ENCODE peak calls at places on chromosomes 13 and 19, in four cellular contexts. B is stomach, W is HCT116, D is H1. A is an unnamed sample.
A peak's percentile ranks its signal among the peaks of the same experiment; 100 is the strongest.

GRCh38 chr19:30391554-30392551 is 19.7 kb downstream of the ZNF536 start:
- DNase-seq in B (no peak), W (no peak), D (peak; percentile 51), A (peak; percentile 70)

GRCh38 chr13:65112123-65113075 is 2117.7 kb downstream of the PCDH9 start:
- DNase-seq in B (no peak), W (no peak), D (no peak), A (no peak)

GRCh38 chr19:46209051-46209450 is 20.5 kb upstream of the IGFL1 start:
- DNase-seq in B (no peak), W (no peak), D (no peak), A (no peak)

GRCh38 chr13:95485045-95485517 is 67.4 kb upstream of the CLDN10 start:
- DNase-seq in B (no peak), W (no peak), D (no peak), A (no peak)

GRCh38 chr13:39960206-39960605 is 304.7 kb downstream of the COG6 start:
- DNase-seq in B (no peak), W (no peak), D (no peak), A (no peak)

GRCh38 chr13:77507931-77508776 is 27.4 kb upstream of the SCEL start:
- DNase-seq in B (no peak), W (peak; percentile 42), D (no peak), A (no peak)

GRCh38 chr13:50244913-50245574 is 229.8 kb downstream of the KCNRG start:
- DNase-seq in B (peak; percentile 36), W (peak; percentile 79), D (no peak), A (no peak)

GRCh38 chr13:78497702-78498319 is 105.5 kb downstream of the POU4F1 start:
- DNase-seq in B (no peak), W (no peak), D (no peak), A (no peak)

GRCh38 chr13:52646967-52647366 is 4.7 kb downstream of the HNRNPA1L2 start:
- DNase-seq in B (no peak), W (no peak), D (no peak), A (no peak)

GRCh38 chr13:92221916-92222315 is 823.5 kb downstream of the GPC5 start:
- DNase-seq in B (no peak), W (no peak), D (no peak), A (no peak)

GRCh38 chr13:19178901-19179593 is 2.6 kb downstream of the TUBA3C start:
- DNase-seq in B (peak; percentile 45), W (no peak), D (no peak), A (peak; percentile 28)

GRCh38 chr13:19181621-19182485 is at the start of gene TUBA3C:
- DNase-seq in B (peak; percentile 17), W (no peak), D (no peak), A (peak; percentile 72)

GRCh38 chr13:19182536-19182935 is 912 bp upstream of the TUBA3C start:
- DNase-seq in B (peak; percentile 11), W (no peak), D (no peak), A (peak; percentile 52)

GRCh38 chr13:19181021-19181620 is 503 bp downstream of the TUBA3C start:
- DNase-seq in B (peak; percentile 19), W (no peak), D (no peak), A (peak; percentile 29)

GRCh38 chr13:19179916-19180315 is 1.7 kb downstream of the TUBA3C start:
- DNase-seq in B (peak; percentile 8), W (no peak), D (no peak), A (peak; percentile 33)
- TF ChIP-seq POLR2AphosphoS5 in B (no peak), W (no peak), D (no peak), A (no peak)

GRCh38 chr19:17556995-17557394 is 1.5 kb downstream of the COLGALT1 start:
- DNase-seq in B (no peak), W (no peak), D (no peak), A (no peak)

GRCh38 chr19:17557461-17557860 is 2.0 kb downstream of the COLGALT1 start:
- DNase-seq in B (no peak), W (no peak), D (no peak), A (no peak)

GRCh38 chr19:17554968-17555479 is 425 bp upstream of the COLGALT1 start:
- DNase-seq in B (no peak), W (no peak), D (no peak), A (no peak)

GRCh38 chr19:17555480-17555928 is at the start of gene COLGALT1:
- DNase-seq in B (peak; percentile 100), W (peak; percentile 96), D (peak; percentile 99), A (peak; percentile 99)

GRCh38 chr19:17555929-17556813 is 722 bp downstream of the COLGALT1 start:
- DNase-seq in B (peak; percentile 69), W (no peak), D (peak; percentile 67), A (peak; percentile 78)
- TF ChIP-seq POLR2A in B (no peak), W (peak; percentile 3), D (no peak), A (no peak)

DNA sequence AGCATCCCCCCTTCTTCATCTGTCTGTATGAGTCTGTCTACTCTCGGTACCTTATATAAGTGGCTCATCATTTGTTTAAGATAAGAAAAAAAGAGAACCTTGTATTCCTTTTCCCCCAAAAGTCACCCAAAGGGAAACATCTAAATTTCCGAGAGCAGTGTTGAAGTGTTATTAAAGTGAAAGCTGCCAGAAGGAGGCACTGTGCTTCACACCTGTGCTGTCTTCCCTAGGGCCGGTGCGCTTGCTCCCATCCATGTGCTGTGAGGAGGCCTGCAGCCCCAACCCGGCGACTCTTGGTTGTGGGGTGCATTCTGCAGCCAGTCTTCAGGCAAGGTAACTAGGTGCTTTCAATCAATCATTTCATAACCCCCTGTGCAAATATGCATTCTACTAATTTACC is 97.5 kb downstream of the TNFRSF19 start:
- DNase-seq in B (no peak), W (no peak), D (peak; percentile 59), A (no peak)
- TF ChIP-seq CTCF in B (no peak), W (no peak), D (peak; percentile 65), A (no peak)

GRCh38 chr19:10720607-10721125 is 2.8 kb downstream of the DNM2 start:
- DNase-seq in B (no peak), W (no peak), D (no peak), A (no peak)

GRCh38 chr19:10717054-10717355 is 874 bp upstream of the DNM2 start:
- DNase-seq in B (no peak), W (no peak), D (no peak), A (no peak)

GRCh38 chr19:10718205-10719196 is 622 bp downstream of the DNM2 start:
- DNase-seq in B (peak; percentile 51), W (no peak), D (peak; percentile 72), A (peak; percentile 75)

GRCh38 chr19:10719466-10719961 is 1.6 kb downstream of the DNM2 start:
- DNase-seq in B (no peak), W (no peak), D (no peak), A (no peak)

DNA sequence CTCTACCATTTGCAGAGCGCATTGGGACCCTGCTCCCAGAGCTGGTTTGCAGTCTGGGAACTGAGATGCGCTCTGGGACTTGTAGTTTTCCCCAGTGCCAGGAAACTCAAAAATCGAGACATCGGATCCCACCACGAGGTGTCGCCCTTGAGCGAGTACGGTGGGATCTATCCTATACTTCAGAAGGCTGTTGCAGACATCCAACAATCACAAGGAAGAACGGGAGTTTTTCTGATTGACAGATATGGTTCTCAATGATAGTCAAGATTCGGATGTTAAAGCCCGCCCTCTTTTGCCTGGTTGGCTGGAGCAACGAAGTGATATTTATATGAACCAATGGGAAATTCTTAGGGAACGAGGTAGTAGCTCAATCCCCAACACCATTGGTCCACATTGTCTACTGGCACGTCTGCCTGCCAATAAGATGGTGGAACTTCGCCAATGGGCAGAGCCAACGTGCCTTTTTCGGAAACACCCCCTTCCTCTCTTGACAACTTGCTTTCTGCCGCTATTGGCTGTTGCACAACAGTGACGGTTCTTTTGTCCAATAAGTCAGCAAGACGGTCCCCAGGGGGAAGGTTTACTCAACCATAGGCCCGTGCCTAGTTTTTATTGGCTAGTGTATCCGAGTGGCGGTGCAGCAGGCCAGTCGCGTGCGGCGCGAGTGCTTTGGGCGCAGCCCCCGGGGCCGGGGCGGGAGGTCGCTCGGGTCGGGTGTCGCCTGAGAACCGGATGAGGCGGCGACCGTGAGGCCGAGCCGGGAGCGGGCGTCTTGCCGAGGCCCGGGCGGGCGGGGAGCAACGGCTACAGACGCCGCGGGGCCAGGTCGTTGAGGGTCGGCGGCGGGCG is at the start of gene DNM2:
- DNase-seq in B (peak; percentile 99), W (peak; percentile 100), D (peak; percentile 100), A (peak; percentile 99)
- TF ChIP-seq POLR2AphosphoS5 in B (peak; percentile 30), W (peak; percentile 79), D (peak; percentile 45), A (peak; percentile 99)

DNA sequence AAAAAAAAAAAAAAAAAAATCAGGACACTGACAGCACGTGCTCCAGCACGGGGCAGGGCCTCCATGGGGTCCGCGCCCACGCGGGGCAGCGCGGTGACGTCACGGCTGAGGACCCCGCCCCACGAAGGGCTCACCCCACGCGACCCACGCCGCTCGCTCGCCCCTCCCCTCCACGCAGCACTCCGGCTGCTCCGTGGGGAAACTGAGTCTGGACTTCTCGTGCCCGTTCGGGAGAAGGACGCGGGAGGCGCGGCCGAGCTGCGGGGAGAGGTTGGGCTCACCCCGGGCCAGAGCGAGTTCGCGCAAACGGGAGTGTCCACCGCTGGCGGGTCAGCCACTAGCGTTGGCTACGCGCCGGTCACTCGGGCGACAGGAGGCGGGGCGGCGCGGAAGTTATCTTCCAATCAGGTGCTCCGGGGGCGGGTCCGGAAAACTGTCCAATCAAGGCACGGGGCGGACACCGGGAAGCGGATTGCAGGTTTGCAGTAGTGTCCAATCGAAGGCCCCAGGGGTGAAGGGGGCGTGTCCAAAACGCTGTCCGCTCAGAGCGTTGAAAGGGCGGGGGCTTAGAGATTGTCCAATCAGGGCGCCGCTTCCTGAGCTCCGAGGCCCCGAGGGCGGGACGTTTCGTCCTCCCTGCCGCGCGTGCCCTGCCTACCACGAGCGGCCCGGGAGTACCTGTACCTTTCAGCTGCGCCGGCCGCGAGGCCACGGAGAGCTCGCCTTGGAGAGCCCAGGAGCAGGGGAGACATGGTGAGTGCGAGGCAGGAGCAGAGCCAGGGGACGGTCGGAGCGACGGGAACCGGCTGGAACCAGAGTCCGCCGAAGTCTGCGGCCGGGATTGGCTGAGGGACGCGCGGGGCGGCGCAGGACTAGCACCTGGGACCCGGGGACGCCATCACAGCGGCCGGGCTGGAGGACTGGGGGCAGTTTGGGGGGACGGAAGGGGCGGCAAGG is at the start of gene ZNF57:
- DNase-seq in B (peak; percentile 100), W (peak; percentile 98), D (peak; percentile 96), A (peak; percentile 100)
- TF ChIP-seq POLR2A in B (peak; percentile 73), W (peak; percentile 25), D (peak; percentile 73), A (no peak)

GRCh38 chr19:55362990-55363716 is at the start of gene GARIN5B:
- DNase-seq in B (no peak), W (no peak), D (no peak), A (no peak)
- TF ChIP-seq CTCF in B (no peak), W (no peak), D (no peak), A (no peak)

GRCh38 chr13:30305456-30305855 is 1.9 kb downstream of the KATNAL1 start:
- DNase-seq in B (no peak), W (no peak), D (no peak), A (no peak)
- TF ChIP-seq POLR2AphosphoS5 in B (no peak), W (no peak), D (no peak), A (no peak)

DNA sequence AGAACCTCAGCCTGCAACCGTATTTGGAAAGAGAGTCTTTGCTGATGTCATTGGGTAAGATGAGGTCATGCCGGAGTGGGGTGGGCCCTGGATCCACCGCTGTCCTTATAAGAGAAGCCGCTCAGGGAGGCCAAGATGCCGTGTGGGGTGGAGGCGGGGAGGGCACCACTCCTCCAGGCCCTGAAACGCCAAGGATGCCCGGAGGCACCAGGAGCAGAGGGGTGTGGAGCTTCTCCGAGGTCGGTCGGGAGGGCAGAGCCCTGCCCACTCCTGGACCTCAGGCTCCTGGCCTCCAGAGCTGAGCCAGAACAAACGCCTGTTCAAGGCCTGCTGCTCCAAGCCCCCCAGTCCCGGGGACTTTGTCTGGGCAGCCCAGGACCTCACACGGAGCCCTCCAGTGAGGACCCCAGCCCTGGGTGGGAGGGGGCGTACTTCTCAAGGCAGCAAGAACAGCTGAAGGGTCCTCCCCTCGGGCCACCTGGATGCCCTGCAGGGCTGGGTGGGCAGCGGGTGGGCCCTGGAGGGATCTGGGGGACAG is 29.9 kb downstream of the PIP5K1C start:
- DNase-seq in B (peak; percentile 31), W (no peak), D (no peak), A (peak; percentile 85)
- TF ChIP-seq POLR2A in B (no peak), W (no peak), D (no peak), A (peak; percentile 86)